ENCODE peak calls at places on chromosomes 1 and 21, in five cellular contexts. J is NCI-H1092; V is HCT116; C is NCI-H1105; N is activated CD8-positive, alpha-beta memory T cell treated with anti-CD3 and anti-CD28 coated beads for 1 hour. K is an unnamed sample.

GRCh38 chr1:92210701-92211100 is 7.0 kb upstream of the C1orf146 start:
- DNase-seq in J (no peak), V (no peak), N (no peak), C (no peak), K (no peak)

GRCh38 chr1:55702064-55702463 is 486.9 kb upstream of the USP24 start:
- DNase-seq in J (no peak), V (peak), N (no peak), C (no peak), K (no peak)

GRCh38 chr1:22889213-22889827 is 83.3 kb downstream of the LACTBL1 start:
- DNase-seq in N (no peak), V (peak), C (peak), J (peak), K (no peak)

GRCh38 chr1:2082064-2082463 is 31.9 kb downstream of the PRKCZ start:
- DNase-seq in J (no peak), V (no peak), C (no peak), N (no peak), K (no peak)

GRCh38 chr1:8765253-8765652 is 52.2 kb downstream of the RERE start:
- DNase-seq in C (no peak), J (no peak), N (no peak), V (no peak), K (no peak)

GRCh38 chr1:19468397-19468956 is 16.9 kb downstream of the CAPZB start:
- DNase-seq in V (no peak), N (peak), C (no peak), J (peak), K (no peak)

GRCh38 chr1:114901739-114902255 is 47.1 kb downstream of the SYCP1 start:
- DNase-seq in C (no peak), J (no peak), N (no peak), V (no peak), K (no peak)

GRCh38 chr1:150021191-150021688 is 10.7 kb upstream of the OTUD7B start:
- DNase-seq in N (no peak), V (no peak), C (no peak), J (no peak), K (no peak)

GRCh38 chr1:37477198-37477931 is 3.0 kb downstream of the ZC3H12A start:
- DNase-seq in V (no peak), C (no peak), N (peak), J (no peak), K (no peak)

GRCh38 chr1:84971957-84972356 is 25.0 kb downstream of the MCOLN2 start:
- DNase-seq in C (no peak), N (no peak), J (no peak), V (no peak), K (no peak)

GRCh38 chr1:15148975-15149374 is 4.6 kb upstream of the TMEM51 start:
- DNase-seq in N (no peak), C (no peak), V (no peak), J (no peak), K (no peak)

GRCh38 chr1:154324669-154325582 is at the start of gene ATP8B2:
- DNase-seq in J (peak), C (peak), V (peak), N (peak), K (peak)

GRCh38 chr1:207241164-207241934 is 80.1 kb upstream of the CD55 start:
- DNase-seq in V (no peak), J (no peak), N (no peak), C (no peak), K (no peak)

GRCh38 chr1:34768856-34769255 is 9.3 kb downstream of the GJB4 start:
- DNase-seq in C (no peak), J (no peak), N (no peak), V (no peak), K (no peak)

GRCh38 chr21:41564871-41565281 is 56.9 kb upstream of the TMPRSS2 start:
- DNase-seq in V (no peak), J (no peak), N (no peak), C (no peak), K (no peak)

GRCh38 chr1:40057310-40058030 is 16.9 kb downstream of the CAP1 start:
- DNase-seq in V (no peak), N (no peak), J (no peak), C (no peak), K (no peak)

GRCh38 chr1:19665456-19666138 is 922 bp downstream of the HTR6 start:
- DNase-seq in V (no peak), C (no peak), J (no peak), N (no peak), K (no peak)

GRCh38 chr1:10604966-10605365 is 130.2 kb downstream of the PEX14 start:
- DNase-seq in J (no peak), C (no peak), V (no peak), N (no peak), K (no peak)

GRCh38 chr1:52365091-52365745 is 787 bp downstream of the CC2D1B start:
- DNase-seq in C (no peak), J (no peak), V (no peak), N (no peak), K (peak)

GRCh38 chr1:6209661-6210605 is 4.0 kb downstream of the RNF207 start:
- DNase-seq in V (no peak), N (no peak), C (no peak), J (peak), K (no peak)

GRCh38 chr1:222777463-222777862 is 37.4 kb upstream of the DISP1 start:
- DNase-seq in N (no peak), J (no peak), C (no peak), V (no peak), K (no peak)

GRCh38 chr1:99917214-99917613 is 52.6 kb upstream of the SLC35A3 start:
- DNase-seq in J (no peak), N (no peak), C (no peak), V (no peak), K (no peak)

GRCh38 chr21:36321325-36322082 is 1.5 kb downstream of the MORC3 start:
- DNase-seq in V (no peak), N (no peak), J (peak), C (peak), K (no peak)

GRCh38 chr1:2936568-2937515 is 84.4 kb upstream of the ACTRT2 start:
- DNase-seq in J (no peak), V (no peak), C (no peak), N (no peak), K (no peak)

GRCh38 chr1:234206651-234207284 is 166.5 kb upstream of the COA6 start:
- DNase-seq in C (no peak), V (peak), N (no peak), J (no peak), K (no peak)

GRCh38 chr1:210367561-210367960 is 38.9 kb downstream of the HHAT start:
- DNase-seq in C (no peak), V (no peak), N (no peak), J (no peak), K (no peak)

GRCh38 chr1:178713270-178713669 is 11.8 kb upstream of the RALGPS2 start:
- DNase-seq in J (no peak), N (no peak), V (no peak), C (no peak), K (no peak)

K was measured in NCI-H2107.